ENCODE peak calls at places on chromosome 5, in seven cellular contexts. B, W, U, Y, N, Q and V are unnamed samples.

GRCh38 chr5:13664377-13664776 is 280.1 kb downstream of the DNAH5 start:
- DNase-seq in W (no peak), Q (no peak), N (peak), Y (peak), B (no peak), U (peak), V (peak)

GRCh38 chr5:39980056-39980455 is 555.3 kb upstream of the DAB2 start:
- DNase-seq in W (no peak), Q (no peak), Y (no peak), U (no peak), B (no peak), N (no peak), V (peak)

GRCh38 chr5:167603135-167603534 is 688.3 kb upstream of the WWC1 start:
- DNase-seq in N (no peak), Y (no peak), W (no peak), U (no peak), Q (no peak), B (no peak), V (no peak)

GRCh38 chr5:113117543-113118110 is 141.0 kb downstream of the DCP2 start:
- DNase-seq in U (no peak), Q (no peak), B (peak), Y (no peak), N (no peak), W (no peak), V (no peak)

GRCh38 chr5:156326718-156327259 is at the start of gene SGCD:
- DNase-seq in N (peak), Y (peak), B (no peak), Q (no peak), U (no peak), W (no peak), V (peak)

GRCh38 chr5:66281309-66281708 is 137.2 kb downstream of the SREK1 start:
- DNase-seq in Q (no peak), W (no peak), N (no peak), Y (no peak), B (no peak), U (no peak), V (no peak)

GRCh38 chr5:141039517-141039916 is 11.7 kb upstream of the PCDHB1 start:
- DNase-seq in Y (no peak), N (no peak), B (peak), W (no peak), Q (no peak), U (no peak), V (no peak)

GRCh38 chr5:174935854-174936474 is 211.6 kb downstream of the MSX2 start:
- DNase-seq in Y (peak), U (peak), N (no peak), B (peak), W (peak), Q (peak), V (no peak)

GRCh38 chr5:113214026-113214425 is 220.8 kb downstream of the TSSK1B start:
- DNase-seq in Q (no peak), U (no peak), Y (no peak), W (no peak), B (no peak), N (no peak), V (no peak)

GRCh38 chr5:153623906-153624765 is 133.7 kb downstream of the GRIA1 start:
- DNase-seq in Q (no peak), B (no peak), Y (no peak), W (no peak), U (no peak), N (no peak), V (no peak)

GRCh38 chr5:90119531-90119940 is 290.0 kb downstream of the CETN3 start:
- DNase-seq in B (no peak), W (no peak), U (no peak), Y (peak), N (no peak), Q (no peak), V (no peak)

GRCh38 chr5:142876817-142877216 is 106.6 kb downstream of the ARHGAP26 start:
- DNase-seq in W (no peak), U (no peak), N (no peak), B (no peak), Q (no peak), Y (no peak), V (no peak)

GRCh38 chr5:671459-672328 is 21.5 kb downstream of the TPPP start:
- DNase-seq in Q (peak), W (peak), Y (peak), U (peak), B (peak), N (no peak), V (no peak)

GRCh38 chr5:156037151-156037909 is 289.6 kb upstream of the SGCD start:
- DNase-seq in N (no peak), Q (no peak), W (no peak), Y (no peak), B (no peak), U (no peak), V (no peak)

GRCh38 chr5:152595327-152595890 is 190.3 kb upstream of the NMUR2 start:
- DNase-seq in B (peak), N (no peak), U (no peak), W (no peak), Y (no peak), Q (no peak), V (no peak)